ENCODE peak calls at places on chromosomes 2 and 18, in six cellular contexts. H, Z, O, T, J and C are unnamed samples.

GRCh38 chr18:77165489-77166415 is 33.2 kb upstream of the MBP start:
- DNase-seq in H (no peak), Z (no peak), O (no peak), T (no peak), J (no peak), C (no peak)

GRCh38 chr2:215529271-215529670 is 93.4 kb upstream of the FN1 start:
- DNase-seq in H (no peak), Z (no peak), O (no peak), T (peak; percentile 2), J (no peak), C (no peak)

GRCh38 chr2:229335877-229336346 is 64.8 kb upstream of the PID1 start:
- DNase-seq in H (no peak), Z (no peak), O (no peak), T (no peak), J (no peak), C (no peak)

GRCh38 chr2:221731432-221731831 is 159.3 kb upstream of the EPHA4 start:
- DNase-seq in H (no peak), Z (no peak), O (no peak), T (no peak), J (no peak), C (no peak)

GRCh38 chr2:205754924-205755321 is 72.6 kb downstream of the NRP2 start:
- DNase-seq in H (no peak), Z (peak; percentile 39), O (no peak), T (no peak), J (peak; percentile 62), C (no peak)

GRCh38 chr18:4405965-4406364 is 49.1 kb downstream of the DLGAP1 start:
- DNase-seq in H (no peak), Z (no peak), O (no peak), T (no peak), J (no peak), C (no peak)

GRCh38 chr2:62334440-62335058 is 138.6 kb downstream of the B3GNT2 start:
- DNase-seq in H (no peak), Z (no peak), O (no peak), T (no peak), J (no peak), C (no peak)

GRCh38 chr2:6308986-6309385 is 556.7 kb downstream of the CMPK2 start:
- DNase-seq in H (no peak), Z (no peak), O (no peak), T (no peak), J (no peak), C (no peak)

GRCh38 chr18:64713284-64713683 is 564.4 kb upstream of the LINC00305 start:
- DNase-seq in H (no peak), Z (no peak), O (no peak), T (no peak), J (no peak), C (no peak)

GRCh38 chr2:147100406-147101035 is 744.3 kb upstream of the ACVR2A start:
- DNase-seq in H (no peak), Z (no peak), O (no peak), T (no peak), J (no peak), C (no peak)

GRCh38 chr2:164984428-164984827 is 29.1 kb upstream of the SLC38A11 start:
- DNase-seq in H (no peak), Z (no peak), O (no peak), T (no peak), J (no peak), C (no peak)

GRCh38 chr2:7672027-7672684 is 754.9 kb downstream of the RNF144A start:
- DNase-seq in H (peak; percentile 79), Z (peak; percentile 72), O (no peak), T (peak; percentile 38), J (peak; percentile 54), C (no peak)
- TF ChIP-seq CTCF in H (peak; percentile 66), Z (peak; percentile 69), O (peak; percentile 41), T (peak; percentile 82), J (peak; percentile 87), C (no peak)

DNA sequence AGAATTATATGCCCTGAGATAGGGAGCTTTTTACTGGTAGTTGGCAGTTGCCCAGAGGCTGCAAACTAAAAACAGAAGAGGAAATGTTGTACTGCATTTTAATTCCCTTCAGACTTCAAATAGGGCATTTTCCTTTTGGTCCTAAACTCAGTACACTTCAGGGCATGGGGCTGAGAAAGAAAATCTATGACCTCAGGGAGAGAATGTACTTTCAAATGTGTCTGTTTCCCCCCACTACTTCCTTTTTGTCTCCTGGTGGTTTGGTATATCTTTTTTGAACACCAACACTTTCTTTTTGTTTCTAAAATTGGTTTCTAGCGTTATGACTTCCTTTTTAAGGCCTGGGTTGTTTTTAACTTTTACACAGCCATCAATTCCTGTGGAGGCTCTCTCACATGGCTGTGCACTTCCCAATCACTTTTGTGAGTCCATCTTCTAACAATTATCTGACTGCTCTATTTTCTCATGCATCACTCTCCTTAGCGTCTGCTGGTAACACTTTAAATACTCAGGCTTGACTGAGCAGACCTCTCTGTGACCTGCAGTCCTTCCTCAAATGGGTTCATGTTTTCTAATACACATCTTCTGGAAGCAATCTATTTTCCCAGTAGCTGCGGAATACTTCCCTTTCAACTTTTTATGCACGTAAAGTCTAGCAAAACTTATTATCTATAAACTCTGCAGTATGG is 596.0 kb downstream of the LRP1B start:
- DNase-seq in H (no peak), Z (no peak), O (no peak), T (no peak), J (no peak), C (no peak)
- TF ChIP-seq POLR2AphosphoS5 in H (no peak), Z (no peak), O (no peak), T (no peak), J (no peak), C (no peak)

GRCh38 chr18:41373612-41374011 is 581.4 kb upstream of the PIK3C3 start:
- DNase-seq in H (no peak), Z (no peak), O (no peak), T (no peak), J (no peak), C (no peak)

DNA sequence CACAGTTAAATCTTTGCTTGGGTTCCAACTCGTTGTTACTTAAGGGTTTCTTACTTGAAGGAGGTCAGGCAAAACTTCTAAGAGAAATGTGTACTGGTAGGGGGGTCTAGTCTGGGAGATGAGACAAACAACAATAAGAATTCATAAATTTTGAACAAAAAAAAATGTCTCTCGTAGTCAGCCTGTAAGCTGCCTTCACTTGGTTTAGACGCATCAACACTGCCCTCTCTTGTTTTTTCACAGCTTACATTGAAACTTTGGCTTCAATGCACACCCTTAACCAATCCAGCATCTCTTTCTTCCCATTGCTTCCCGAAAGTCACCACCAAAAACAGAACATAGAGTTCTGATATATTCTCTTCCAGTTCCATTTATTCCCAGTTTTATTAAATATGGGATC is 576.4 kb upstream of the PIK3C3 start:
- DNase-seq in H (no peak), Z (no peak), O (no peak), T (peak; percentile 2), J (no peak), C (no peak)
- TF ChIP-seq CTCF in H (no peak), Z (no peak), O (no peak), T (peak; percentile 7), J (no peak), C (no peak)

GRCh38 chr2:177535968-177536514 is 143.5 kb downstream of the AGPS start:
- DNase-seq in H (no peak), Z (no peak), O (no peak), T (no peak), J (no peak), C (no peak)
- TF ChIP-seq POLR2AphosphoS5 in H (no peak), Z (no peak), O (no peak), T (no peak), J (no peak), C (no peak)